ENCODE peak calls at places on chromosomes 6 and 20, in four cellular contexts. One of them, this sample, is unnamed.

GRCh38 chr20:62321521-62321948 is 18.7 kb downstream of the ADRM1 start:
- DNase-seq in K562: peak
- DNase-seq in HepG2: no peak
- DNase-seq in H1: no peak
- DNase-seq in this sample: peak

GRCh38 chr6:3222506-3223038 is 4.9 kb downstream of the TUBB2B start:
- DNase-seq in K562: no peak
- DNase-seq in HepG2: no peak
- DNase-seq in H1: no peak
- DNase-seq in this sample: no peak

GRCh38 chr6:163711615-163712568 is 297.4 kb downstream of the QKI start:
- DNase-seq in K562: no peak
- DNase-seq in HepG2: peak
- DNase-seq in H1: no peak
- DNase-seq in this sample: no peak

GRCh38 chr6:14796974-14797762 is 448.7 kb upstream of the JARID2 start:
- DNase-seq in K562: no peak
- DNase-seq in HepG2: no peak
- DNase-seq in H1: no peak
- DNase-seq in this sample: no peak

GRCh38 chr6:56242343-56242742 is 5.0 kb downstream of the COL21A1 start:
- DNase-seq in K562: no peak
- DNase-seq in HepG2: no peak
- DNase-seq in H1: no peak
- DNase-seq in this sample: no peak

GRCh38 chr6:101294676-101295075 is 98.8 kb upstream of the GRIK2 start:
- DNase-seq in K562: no peak
- DNase-seq in HepG2: no peak
- DNase-seq in H1: no peak
- DNase-seq in this sample: no peak

GRCh38 chr20:48155231-48155630 is 369.9 kb upstream of the SULF2 start:
- DNase-seq in K562: no peak
- DNase-seq in HepG2: no peak
- DNase-seq in H1: no peak
- DNase-seq in this sample: no peak

GRCh38 chr6:43575105-43575771 is 600 bp downstream of the XPO5 start:
- DNase-seq in K562: peak
- DNase-seq in HepG2: peak
- DNase-seq in H1: no peak
- DNase-seq in this sample: no peak

GRCh38 chr6:30828027-30828962 is 56.0 kb upstream of the DDR1 start:
- DNase-seq in K562: peak
- DNase-seq in HepG2: peak
- DNase-seq in H1: peak
- DNase-seq in this sample: no peak

GRCh38 chr6:168605964-168606363 is 165.0 kb downstream of the SMOC2 start:
- DNase-seq in K562: no peak
- DNase-seq in HepG2: no peak
- DNase-seq in H1: peak
- DNase-seq in this sample: no peak

GRCh38 chr6:134651519-134651918 is 298.4 kb downstream of the ALDH8A1 start:
- DNase-seq in K562: no peak
- DNase-seq in HepG2: no peak
- DNase-seq in H1: no peak
- DNase-seq in this sample: no peak

GRCh38 chr6:160438481-160438880 is 90.3 kb downstream of the SLC22A3 start:
- DNase-seq in K562: no peak
- DNase-seq in HepG2: no peak
- DNase-seq in H1: no peak
- DNase-seq in this sample: no peak

GRCh38 chr6:14932485-14933178 is 313.2 kb upstream of the JARID2 start:
- DNase-seq in K562: peak
- DNase-seq in HepG2: no peak
- DNase-seq in H1: no peak
- DNase-seq in this sample: no peak

GRCh38 chr20:12177657-12178293 is 260.1 kb downstream of the BTBD3 start:
- DNase-seq in K562: no peak
- DNase-seq in HepG2: peak
- DNase-seq in H1: no peak
- DNase-seq in this sample: no peak

GRCh38 chr20:12175538-12175937 is 257.8 kb downstream of the BTBD3 start:
- DNase-seq in K562: no peak
- DNase-seq in HepG2: no peak
- DNase-seq in H1: no peak
- DNase-seq in this sample: no peak

GRCh38 chr20:12180107-12180661 is 262.5 kb downstream of the BTBD3 start:
- DNase-seq in K562: no peak
- DNase-seq in HepG2: no peak
- DNase-seq in H1: no peak
- DNase-seq in this sample: no peak

GRCh38 chr20:12179692-12180091 is 262.0 kb downstream of the BTBD3 start:
- DNase-seq in K562: no peak
- DNase-seq in HepG2: no peak
- DNase-seq in H1: no peak
- DNase-seq in this sample: no peak
- TF ChIP-seq ZNF274 in K562: no peak
- TF ChIP-seq ZNF274 in HepG2: no peak
- TF ChIP-seq ZNF274 in H1: no peak
- TF ChIP-seq ZNF274 in this sample: no peak

GRCh38 chr6:144896296-144896695 is 611.2 kb downstream of the UTRN start:
- DNase-seq in K562: no peak
- DNase-seq in HepG2: no peak
- DNase-seq in H1: no peak
- DNase-seq in this sample: no peak

GRCh38 chr6:144898741-144899140 is 613.6 kb downstream of the UTRN start:
- DNase-seq in K562: no peak
- DNase-seq in HepG2: no peak
- DNase-seq in H1: no peak
- DNase-seq in this sample: no peak

GRCh38 chr6:144898052-144898689 is 613.0 kb downstream of the UTRN start:
- DNase-seq in K562: no peak
- DNase-seq in HepG2: no peak
- DNase-seq in H1: no peak
- DNase-seq in this sample: peak

GRCh38 chr6:144896876-144897275 is 611.7 kb downstream of the UTRN start:
- DNase-seq in K562: no peak
- DNase-seq in HepG2: no peak
- DNase-seq in H1: no peak
- DNase-seq in this sample: no peak

GRCh38 chr6:144897441-144897921 is 612.3 kb downstream of the UTRN start:
- DNase-seq in K562: no peak
- DNase-seq in HepG2: no peak
- DNase-seq in H1: no peak
- DNase-seq in this sample: peak
- TF ChIP-seq FOSL1 in K562: peak
- TF ChIP-seq FOSL1 in HepG2: no peak
- TF ChIP-seq FOSL1 in H1: no peak
- TF ChIP-seq FOSL1 in this sample: peak

GRCh38 chr20:64079273-64080012 is at the start of gene RGS19:
- DNase-seq in K562: peak
- DNase-seq in HepG2: peak
- DNase-seq in H1: peak
- DNase-seq in this sample: no peak
- TF ChIP-seq ZNF274 in K562: no peak
- TF ChIP-seq ZNF274 in HepG2: no peak
- TF ChIP-seq ZNF274 in H1: no peak
- TF ChIP-seq ZNF274 in this sample: no peak

GRCh38 chr6:7106215-7106751 is 1.5 kb upstream of the RREB1 start:
- DNase-seq in K562: peak
- DNase-seq in HepG2: peak
- DNase-seq in H1: no peak
- DNase-seq in this sample: no peak

GRCh38 chr6:7104752-7105151 is 3.0 kb upstream of the RREB1 start:
- DNase-seq in K562: no peak
- DNase-seq in HepG2: no peak
- DNase-seq in H1: no peak
- DNase-seq in this sample: no peak

GRCh38 chr6:7108196-7108963 is 619 bp downstream of the RREB1 start:
- DNase-seq in K562: peak
- DNase-seq in HepG2: peak
- DNase-seq in H1: peak
- DNase-seq in this sample: no peak

GRCh38 chr6:7107578-7108195 is at the start of gene RREB1:
- DNase-seq in K562: peak
- DNase-seq in HepG2: peak
- DNase-seq in H1: peak
- DNase-seq in this sample: peak

DNA sequence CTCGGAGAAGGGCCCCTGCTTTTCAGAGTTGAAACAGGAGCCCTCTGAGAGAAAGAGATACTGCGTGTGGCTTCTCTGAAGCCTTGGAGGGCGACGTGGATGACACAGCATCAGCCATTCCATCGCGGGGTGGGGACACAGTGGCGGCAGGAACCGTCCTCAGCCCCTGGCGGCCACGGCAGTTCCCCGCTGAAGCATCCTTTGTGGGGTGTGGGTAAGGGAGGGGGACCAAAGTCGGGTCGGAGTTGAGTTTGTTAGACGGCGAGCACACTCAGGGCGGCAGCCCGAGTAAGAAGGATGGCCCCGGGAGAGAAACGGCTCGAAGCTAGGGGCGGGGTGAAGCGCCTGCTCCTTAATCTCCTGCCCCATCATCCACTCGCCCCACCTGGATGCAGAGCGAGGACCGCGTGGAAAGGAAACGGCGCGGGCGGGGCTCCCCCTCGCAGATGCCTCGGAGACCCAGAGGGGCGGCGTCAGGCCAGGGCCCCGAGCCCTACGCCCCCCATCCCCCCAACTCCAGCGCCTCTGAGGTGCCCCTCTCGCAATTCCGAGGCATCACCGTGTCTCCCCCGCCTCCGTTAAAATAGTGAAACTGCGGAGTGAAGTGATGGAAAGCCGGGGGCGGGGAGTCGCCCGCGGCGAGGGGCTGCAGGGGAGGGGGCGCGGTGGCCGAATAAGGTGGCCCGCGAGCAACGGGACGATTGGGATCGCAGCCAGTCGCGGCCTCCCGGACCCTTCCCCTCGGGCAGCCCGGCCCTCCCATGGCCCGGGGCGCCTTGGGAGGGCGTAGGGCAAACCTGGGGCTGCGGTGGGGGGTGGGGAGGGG is 796 bp upstream of the RREB1 start:
- DNase-seq in K562: peak
- DNase-seq in HepG2: no peak
- DNase-seq in H1: peak
- DNase-seq in this sample: no peak
- TF ChIP-seq FOSL1 in K562: peak
- TF ChIP-seq FOSL1 in HepG2: no peak
- TF ChIP-seq FOSL1 in H1: no peak
- TF ChIP-seq FOSL1 in this sample: no peak

DNA sequence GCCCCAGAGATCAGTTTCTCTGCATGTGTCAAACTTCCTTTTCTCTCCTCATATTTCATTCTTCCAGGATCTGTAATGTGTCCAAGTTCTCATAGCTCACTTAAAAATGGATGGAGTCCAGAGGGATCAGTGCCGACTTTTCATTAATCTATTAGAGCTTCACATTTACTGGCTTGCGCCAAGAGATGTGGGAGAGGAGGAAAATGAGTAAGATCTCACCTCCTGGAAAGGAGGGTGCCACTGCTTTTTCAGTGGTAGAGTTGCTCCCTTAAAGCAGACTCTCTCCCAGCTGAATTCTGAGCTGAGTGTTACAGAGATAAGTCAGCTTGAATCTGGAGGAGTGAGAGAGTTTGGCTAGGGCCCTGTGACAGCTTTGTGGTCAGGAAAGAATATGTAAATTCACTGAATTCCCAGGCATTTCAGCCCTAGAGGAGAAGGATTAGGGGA is 175.9 kb downstream of the SOX4 start:
- DNase-seq in K562: no peak
- DNase-seq in HepG2: no peak
- DNase-seq in H1: no peak
- DNase-seq in this sample: no peak
- TF ChIP-seq ZNF274 in K562: no peak
- TF ChIP-seq ZNF274 in HepG2: no peak
- TF ChIP-seq ZNF274 in H1: no peak
- TF ChIP-seq ZNF274 in this sample: no peak

DNA sequence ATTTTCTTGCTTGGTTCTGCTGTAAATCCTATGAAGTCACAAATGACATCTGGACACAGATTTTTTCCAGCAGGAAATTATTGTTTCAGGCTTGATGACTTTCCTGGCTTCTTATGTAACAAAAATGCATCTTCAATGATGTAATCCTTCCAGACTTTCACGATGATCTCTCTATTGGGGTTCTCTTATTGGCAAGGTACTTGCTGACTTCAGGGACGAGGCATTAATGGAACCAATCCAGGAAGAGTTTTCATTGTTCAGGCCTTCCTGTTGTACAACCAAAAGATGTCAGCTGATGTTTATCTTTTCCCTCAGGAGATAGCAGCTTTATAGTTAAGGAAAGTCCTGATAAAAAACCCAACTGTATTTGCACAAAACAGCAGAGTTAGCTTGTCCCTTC is 118.5 kb upstream of the MMS22L start:
- DNase-seq in K562: no peak
- DNase-seq in HepG2: no peak
- DNase-seq in H1: no peak
- DNase-seq in this sample: no peak
- TF ChIP-seq FOSL1 in K562: no peak
- TF ChIP-seq FOSL1 in HepG2: no peak
- TF ChIP-seq FOSL1 in H1: no peak
- TF ChIP-seq FOSL1 in this sample: no peak

DNA sequence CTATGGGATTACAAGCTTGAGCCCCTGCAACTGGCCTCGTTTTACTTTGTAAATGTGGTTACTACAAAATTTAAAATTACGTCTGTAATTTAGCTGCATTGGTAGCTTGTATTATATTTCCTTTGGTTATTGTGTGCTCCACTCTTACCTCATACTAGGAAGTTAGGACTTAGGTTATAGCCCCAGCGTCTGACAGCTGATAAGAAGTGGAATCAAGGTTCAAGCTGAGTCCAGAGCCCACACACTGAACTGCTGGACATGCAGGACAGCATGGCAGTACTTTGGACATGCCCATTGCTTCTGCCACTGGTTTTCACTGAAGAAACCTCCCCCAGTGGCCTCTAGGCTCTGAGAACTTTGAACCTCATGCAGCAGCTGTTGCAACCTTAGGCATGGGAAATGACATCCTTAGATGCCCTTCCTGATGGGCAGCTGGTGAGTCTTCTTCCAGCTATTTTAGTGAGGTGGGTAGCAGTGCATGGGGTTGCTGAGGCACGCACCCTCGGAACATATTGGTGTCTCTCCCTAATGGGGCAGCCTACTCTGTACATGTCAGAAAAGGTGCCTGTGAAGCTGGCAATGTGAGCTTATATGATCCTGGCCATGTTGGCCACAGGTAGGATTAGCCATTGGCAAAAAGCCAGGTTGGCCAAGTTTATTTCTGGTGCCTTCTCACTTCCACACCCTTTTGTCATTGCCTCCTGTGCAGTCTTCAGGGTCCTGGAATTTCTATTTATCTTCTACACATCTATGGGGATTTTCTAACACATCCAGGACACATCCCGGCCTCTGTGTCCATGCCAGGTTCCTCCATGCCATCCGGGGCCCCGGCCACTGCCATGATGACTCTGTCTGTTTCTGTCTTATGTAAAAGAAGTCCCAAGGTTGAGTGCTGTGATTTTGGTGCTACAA is 85.3 kb downstream of the CDS2 start:
- DNase-seq in K562: no peak
- DNase-seq in HepG2: peak
- DNase-seq in H1: no peak
- DNase-seq in this sample: no peak
- TF ChIP-seq ZNF274 in K562: no peak
- TF ChIP-seq ZNF274 in HepG2: no peak
- TF ChIP-seq ZNF274 in H1: no peak
- TF ChIP-seq ZNF274 in this sample: no peak